ENCODE peak calls at places on chromosomes 1 and 21, in six cellular contexts. X is HCT116, B is GM23248, T is SK-N-SH, G is PC-3, I is MM.1S. Z is an unnamed sample.

GRCh38 chr1:7610106-7610731 is 160.9 kb upstream of the VAMP3 start:
- DNase-seq in G (no peak), B (no peak), I (no peak), X (no peak), T (no peak), Z (no peak)

GRCh38 chr1:66981679-66982078 is 56.9 kb downstream of the MIER1 start:
- DNase-seq in B (peak; percentile 70), X (no peak), I (peak; percentile 52), G (no peak), T (no peak), Z (no peak)

GRCh38 chr21:38806153-38806941 is 618 bp downstream of the ETS2 start:
- DNase-seq in B (peak; percentile 41), T (peak; percentile 74), G (no peak), X (no peak), I (no peak), Z (peak; percentile 77)

GRCh38 chr1:216330262-216330661 is 93.0 kb downstream of the USH2A start:
- DNase-seq in I (no peak), T (no peak), G (no peak), X (no peak), B (no peak), Z (no peak)

GRCh38 chr1:225962440-225962975 is 21.5 kb upstream of the LEFTY2 start:
- DNase-seq in X (no peak), G (no peak), B (peak; percentile 36), T (peak; percentile 71), I (peak; percentile 46), Z (peak; percentile 82)

GRCh38 chr1:154191990-154192450 is at the start of gene TPM3:
- DNase-seq in B (no peak), I (no peak), X (no peak), T (no peak), G (no peak), Z (no peak)

GRCh38 chr1:159925713-159926066 is 383 bp upstream of the TAGLN2 start:
- DNase-seq in B (no peak), G (no peak), I (no peak), T (peak; percentile 60), X (no peak), Z (no peak)

GRCh38 chr1:194705123-194705522 is 1518.7 kb upstream of the B3GALT2 start:
- DNase-seq in X (no peak), G (no peak), T (no peak), B (no peak), I (peak; percentile 89), Z (no peak)

GRCh38 chr1:215749423-215749822 is 182.3 kb downstream of the KCTD3 start:
- DNase-seq in B (peak; percentile 87), X (no peak), I (no peak), G (peak; percentile 93), T (no peak), Z (no peak)

GRCh38 chr1:37808369-37809319 is 636 bp upstream of the YRDC start:
- DNase-seq in G (peak; percentile 65), B (peak; percentile 90), T (peak; percentile 93), X (no peak), I (peak; percentile 63), Z (peak; percentile 63)

GRCh38 chr1:60904079-60904852 is 178.1 kb upstream of the NFIA start:
- DNase-seq in B (peak; percentile 84), I (no peak), T (no peak), X (no peak), G (peak; percentile 23), Z (no peak)

GRCh38 chr1:162772571-162773154 is 17.8 kb upstream of the HSD17B7 start:
- DNase-seq in T (no peak), X (no peak), I (no peak), B (peak; percentile 87), G (peak; percentile 11), Z (no peak)

GRCh38 chr1:221693087-221693486 is 48.8 kb downstream of the DUSP10 start:
- DNase-seq in B (no peak), X (no peak), T (no peak), G (no peak), I (no peak), Z (no peak)

GRCh38 chr1:232511172-232511571 is 118.8 kb downstream of the SIPA1L2 start:
- DNase-seq in I (no peak), X (no peak), B (peak; percentile 38), G (peak; percentile 52), T (no peak), Z (no peak)

GRCh38 chr1:113058861-113059441 is 14.0 kb upstream of the LRIG2 start:
- DNase-seq in X (no peak), G (no peak), T (peak; percentile 79), B (no peak), I (no peak), Z (peak; percentile 28)

GRCh38 chr1:165352442-165353293 is 3.8 kb downstream of the LMX1A start:
- DNase-seq in T (no peak), G (no peak), X (no peak), B (no peak), I (no peak), Z (peak; percentile 70)
- H3K4me3 ChIP-seq in T (no peak overlapping the region), G (no peak overlapping the region), X (no peak overlapping the region), B (no peak overlapping the region), I (no peak overlapping the region), Z (peak overlapping the region; percentile 65)

DNA sequence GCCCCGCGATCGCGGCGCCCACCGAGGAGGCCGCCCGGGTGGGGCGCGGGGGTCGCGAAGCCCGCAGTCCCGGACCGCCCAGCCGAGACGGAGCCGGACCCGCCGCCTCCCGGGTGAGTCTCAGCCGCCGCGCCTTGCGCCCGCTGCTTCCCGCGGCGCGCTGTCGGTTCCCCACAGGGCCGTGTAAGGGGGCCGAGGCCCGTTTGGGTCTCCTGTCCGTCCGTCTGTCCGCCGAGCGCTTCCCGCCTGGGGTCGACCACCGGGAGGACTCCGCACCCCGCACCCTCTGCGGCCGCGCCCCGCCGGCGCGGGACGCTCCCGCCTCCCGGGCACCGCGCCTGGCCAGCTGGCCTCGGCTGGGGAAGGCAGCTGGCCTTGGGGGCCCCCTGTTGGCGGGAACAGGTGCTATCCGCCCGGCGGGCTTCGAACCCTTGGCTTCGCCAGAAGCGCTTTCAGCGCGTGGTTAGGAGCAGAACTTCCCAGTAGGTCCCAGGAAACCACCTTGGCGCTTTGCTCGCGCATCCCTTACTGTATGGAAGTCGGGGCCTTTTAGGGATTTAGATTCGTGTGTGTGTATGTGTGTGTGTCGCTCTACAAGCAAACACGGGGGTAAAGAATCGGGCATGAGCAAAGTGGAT is 414 bp downstream of the TMEM51 start:
- DNase-seq in G (peak; percentile 69), X (no peak), I (peak; percentile 52), T (peak; percentile 84), B (peak; percentile 81), Z (peak; percentile 88)
- TF ChIP-seq EZH2phosphoT487 in G (no peak), X (no peak), I (no peak), T (no peak), B (no peak), Z (no peak)

DNA sequence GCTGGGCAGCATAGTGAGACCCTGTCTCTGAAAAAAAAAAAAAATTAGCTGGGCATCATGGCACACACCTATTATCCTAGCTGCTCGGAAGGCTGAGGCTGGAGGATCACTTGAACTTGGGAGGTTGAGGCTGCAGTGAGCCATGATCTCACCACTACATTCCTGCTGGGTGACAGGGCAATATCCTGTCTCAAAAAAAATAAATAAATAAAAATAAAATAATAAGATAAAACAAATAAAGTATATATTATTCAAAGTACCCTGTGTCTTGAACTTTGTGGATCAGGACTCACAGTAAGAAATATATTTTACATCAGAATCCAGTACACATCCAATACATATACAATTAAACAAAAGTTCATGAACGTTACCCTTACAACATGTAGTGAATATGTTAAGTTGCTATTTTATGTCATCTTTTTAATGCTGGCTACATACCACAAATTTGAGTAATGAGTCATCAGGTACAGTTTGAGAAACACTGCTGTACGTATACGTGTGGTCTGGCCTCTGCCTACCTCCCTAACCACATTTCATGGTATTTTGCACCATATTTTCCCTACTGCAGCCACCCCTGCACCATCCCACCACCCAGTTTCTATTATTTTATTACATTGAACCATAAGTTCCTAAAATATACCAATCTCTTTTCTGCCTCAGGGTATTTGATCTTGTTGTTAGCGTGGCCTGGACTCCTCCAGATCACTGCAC is 4.4 kb downstream of the NME7 start:
- DNase-seq in B (peak; percentile 84), T (no peak), X (peak; percentile 21), I (no peak), G (peak; percentile 96), Z (no peak)
- H3K9ac ChIP-seq in B (peak overlapping the region; percentile 25), T (peak overlapping the region; percentile 18), X (peak overlapping the region; percentile 34), I (no peak overlapping the region), G (peak overlapping the region; percentile 31), Z (no peak overlapping the region)

GRCh38 chr1:1629430-1630190 is 2.4 kb upstream of the MMP23B start:
- DNase-seq in G (no peak), B (no peak), T (peak; percentile 42), I (no peak), X (no peak), Z (no peak)
- H3K4me3 ChIP-seq in G (no peak overlapping the region), B (no peak overlapping the region), T (no peak overlapping the region), I (no peak overlapping the region), X (peak overlapping the region; percentile 69), Z (no peak overlapping the region)

GRCh38 chr1:228151526-228151925 is 1.8 kb downstream of the GJC2 start:
- DNase-seq in T (peak; percentile 14), I (no peak), G (no peak), X (no peak), B (no peak), Z (no peak)

GRCh38 chr1:228150021-228150457 is 309 bp downstream of the GJC2 start:
- DNase-seq in I (no peak), T (peak; percentile 47), X (no peak), G (no peak), B (no peak), Z (no peak)

GRCh38 chr1:228149341-228150020 is at the start of gene GJC2:
- DNase-seq in X (no peak), G (no peak), B (peak; percentile 36), T (peak; percentile 74), I (no peak), Z (peak; percentile 63)

GRCh38 chr1:228151170-228151513 is 1.4 kb downstream of the GJC2 start:
- DNase-seq in B (no peak), X (no peak), G (no peak), I (no peak), T (no peak), Z (no peak)

DNA sequence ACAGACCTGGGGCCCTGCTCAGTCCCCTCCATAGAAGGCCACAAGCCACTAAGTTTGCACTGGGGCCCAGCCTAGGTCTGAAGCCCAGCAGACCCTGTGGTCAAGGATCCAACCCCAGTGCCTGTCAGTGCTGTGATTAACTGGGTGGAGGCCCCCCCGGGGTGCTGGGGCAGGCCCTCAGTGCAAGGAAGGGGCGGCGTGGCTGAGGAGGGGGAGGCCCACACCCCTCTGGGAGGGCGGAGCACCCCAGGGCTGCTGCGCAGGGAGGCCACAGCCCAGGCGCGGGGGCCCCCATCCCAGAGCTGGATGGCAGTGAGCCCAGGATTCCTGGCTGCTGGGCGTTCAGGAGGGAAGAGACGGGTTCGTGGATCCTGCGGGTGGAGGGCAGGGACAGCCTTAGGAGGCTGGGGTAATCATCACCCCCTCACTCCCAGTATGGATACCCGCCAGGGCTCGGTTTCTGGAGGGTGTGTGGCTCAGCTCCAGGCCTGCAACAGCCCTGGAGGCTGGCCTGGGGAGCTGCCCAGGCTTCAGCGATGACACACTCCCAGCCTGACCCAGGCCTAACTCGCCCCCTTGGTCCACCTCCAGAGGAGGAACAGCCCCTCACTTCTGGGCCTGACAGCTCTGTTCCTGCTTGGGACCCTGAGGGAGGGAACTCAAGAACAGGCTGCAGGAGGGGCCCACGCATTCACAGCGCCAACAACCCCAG is 884 bp downstream of the GJC2 start:
- DNase-seq in B (peak; percentile 90), T (peak; percentile 44), G (no peak), I (no peak), X (no peak), Z (no peak)
- TF ChIP-seq EZH2phosphoT487 in B (no peak), T (no peak), G (no peak), I (no peak), X (no peak), Z (no peak)

Z was measured in neural progenitor cell.